ENCODE peak calls at places on chromosomes 16 and 17, in four cellular contexts. T is HL-60, V is GM12878, I is K562. B is an unnamed sample.

GRCh38 chr17:75869282-75870141 is 8.9 kb downstream of the TRIM47 start:
- DNase-seq in T (no peak), V (no peak), I (peak; percentile 24), B (no peak)

GRCh38 chr16:89739383-89739782 is 18.0 kb downstream of the ZNF276 start:
- DNase-seq in T (no peak), V (no peak), I (no peak), B (no peak)

GRCh38 chr17:3641717-3642486 is 5.3 kb downstream of the CTNS start:
- DNase-seq in T (no peak), V (no peak), I (no peak), B (no peak)

GRCh38 chr16:66961065-66961744 is at the start of gene CES3:
- DNase-seq in T (peak; percentile 81), V (no peak), I (peak; percentile 87), B (peak; percentile 66)

GRCh38 chr17:53626286-53626685 is 196.4 kb upstream of the KIF2B start:
- DNase-seq in T (no peak), V (no peak), I (peak; percentile 25), B (no peak)

GRCh38 chr16:2008631-2009301 is 855 bp downstream of the ZNF598 start:
- DNase-seq in T (peak; percentile 65), V (no peak), I (peak; percentile 46), B (no peak)

GRCh38 chr17:45132302-45132568 is at the start of gene PLCD3:
- DNase-seq in T (no peak), V (no peak), I (no peak), B (no peak)

GRCh38 chr16:3106205-3106928 is 6.0 kb upstream of the ZNF205 start:
- DNase-seq in T (peak; percentile 94), V (no peak), I (peak; percentile 98), B (peak; percentile 99)

GRCh38 chr16:87457724-87458423 is 35.0 kb downstream of the ZCCHC14 start:
- DNase-seq in T (no peak), V (peak; percentile 38), I (no peak), B (no peak)

GRCh38 chr17:82298538-82299421 is 18.6 kb downstream of the CD7 start:
- DNase-seq in T (no peak), V (no peak), I (no peak), B (no peak)

GRCh38 chr16:19520861-19521331 is 1.0 kb downstream of the GDE1 start:
- DNase-seq in T (peak; percentile 14), V (peak; percentile 27), I (peak; percentile 74), B (no peak)

GRCh38 chr17:75642221-75643032 is 9.2 kb downstream of the SMIM5 start:
- DNase-seq in T (no peak), V (no peak), I (peak; percentile 51), B (peak; percentile 9)

GRCh38 chr17:49530118-49530517 is 35.0 kb downstream of the NGFR start:
- DNase-seq in T (no peak), V (no peak), I (no peak), B (no peak)

GRCh38 chr16:29107299-29107698 is 122.4 kb downstream of the LAT start:
- DNase-seq in T (no peak), V (no peak), I (peak; percentile 35), B (no peak)

GRCh38 chr17:13518271-13519000 is 83.3 kb downstream of the HS3ST3A1 start:
- DNase-seq in T (no peak), V (no peak), I (peak; percentile 42), B (no peak)

DNA sequence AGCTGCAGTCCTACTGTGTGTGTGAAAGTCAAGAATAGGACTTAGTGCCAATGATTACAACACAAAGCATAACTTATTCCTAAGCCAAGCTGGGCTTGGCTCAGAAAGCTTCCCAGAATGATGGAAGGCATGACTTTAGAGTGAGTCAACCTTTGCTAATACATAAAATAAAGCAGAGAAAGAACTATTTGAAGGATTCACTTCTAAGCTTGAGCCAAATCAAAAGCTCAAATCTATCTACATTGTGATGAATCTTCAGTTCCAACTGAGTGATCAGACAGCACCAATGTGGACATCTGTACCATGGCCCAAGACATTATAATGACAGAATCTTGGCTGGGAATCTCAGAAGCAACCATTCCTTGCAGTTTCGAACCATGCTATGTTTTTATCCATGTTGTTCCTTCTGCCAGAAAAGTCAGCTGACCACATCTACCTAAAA is 41.4 kb downstream of the SMG6 start:
- DNase-seq in T (no peak), V (no peak), I (no peak), B (no peak)
- TF ChIP-seq POLR2AphosphoS5 in T (no peak), V (no peak), I (no peak), B (no peak)

DNA sequence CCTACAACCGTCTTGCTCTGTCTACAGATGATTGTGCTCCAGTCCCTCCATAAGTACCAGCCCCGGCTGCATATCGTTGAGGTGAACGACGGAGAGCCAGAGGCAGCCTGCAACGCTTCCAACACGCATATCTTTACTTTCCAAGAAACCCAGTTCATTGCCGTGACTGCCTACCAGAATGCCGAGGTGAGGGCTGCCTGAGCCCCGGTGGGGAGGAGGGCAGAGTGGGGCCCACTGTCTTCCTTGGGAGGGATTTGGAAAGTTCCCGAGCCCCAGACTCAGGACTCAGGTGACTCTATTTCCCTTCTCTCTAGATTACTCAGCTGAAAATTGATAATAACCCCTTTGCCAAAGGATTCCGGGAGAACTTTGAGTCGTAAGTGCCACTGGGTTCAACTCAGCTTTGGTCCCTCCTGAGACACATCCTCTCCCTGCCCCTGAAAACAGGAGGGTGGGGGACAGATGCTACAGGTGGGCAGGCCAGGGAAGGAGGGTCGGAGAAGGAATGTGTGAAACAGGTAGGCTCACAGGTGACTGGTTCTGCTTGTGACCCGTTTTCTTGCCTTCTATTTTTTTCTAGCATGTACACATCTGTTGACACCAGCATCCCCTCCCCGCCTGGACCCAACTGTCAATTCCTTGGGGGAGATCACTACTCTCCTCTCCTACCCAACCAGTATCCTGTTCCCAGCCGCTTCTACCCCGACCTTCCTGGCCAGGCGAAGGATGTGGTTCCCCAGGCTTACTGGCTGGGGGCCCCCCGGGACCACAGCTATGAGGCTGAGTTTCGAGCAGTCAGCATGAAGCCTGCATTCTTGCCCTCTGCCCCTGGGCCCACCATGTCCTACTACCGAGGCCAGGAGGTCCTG is 11.4 kb downstream of the TBX21 start:
- DNase-seq in T (no peak), V (no peak), I (peak; percentile 7), B (no peak)
- TF ChIP-seq SPI1 in T (no peak), V (no peak), I (no peak), B (no peak)

GRCh38 chr17:17849147-17849820 is 12.5 kb upstream of the SREBF1 start:
- DNase-seq in T (peak; percentile 72), V (peak; percentile 55), I (peak; percentile 49), B (no peak)
- TF ChIP-seq POLR2AphosphoS5 in T (no peak), V (no peak), I (no peak), B (no peak)

DNA sequence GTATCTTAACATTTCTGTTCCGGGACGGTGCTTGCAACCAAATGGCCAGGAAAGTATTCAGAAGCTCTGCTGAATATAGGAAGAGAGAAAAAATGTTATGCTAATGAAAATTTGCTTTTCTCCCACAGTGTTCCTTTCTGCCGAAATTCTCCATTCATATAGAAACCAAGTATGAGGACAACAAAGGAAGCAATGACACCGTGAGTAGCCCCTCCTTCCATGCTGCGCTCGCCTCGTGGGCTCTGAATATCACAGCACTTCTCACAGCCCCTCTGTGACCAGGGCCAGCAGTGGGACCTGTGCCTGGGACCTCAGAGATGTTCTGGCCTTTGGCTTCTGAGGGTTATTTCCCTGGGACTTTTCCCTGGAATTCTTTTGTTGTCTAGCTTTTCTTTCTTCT is 139.7 kb upstream of the NOL11 start:
- DNase-seq in T (no peak), V (peak; percentile 80), I (no peak), B (no peak)
- TF ChIP-seq SPI1 in T (no peak), V (peak; percentile 7), I (no peak), B (no peak)

DNA sequence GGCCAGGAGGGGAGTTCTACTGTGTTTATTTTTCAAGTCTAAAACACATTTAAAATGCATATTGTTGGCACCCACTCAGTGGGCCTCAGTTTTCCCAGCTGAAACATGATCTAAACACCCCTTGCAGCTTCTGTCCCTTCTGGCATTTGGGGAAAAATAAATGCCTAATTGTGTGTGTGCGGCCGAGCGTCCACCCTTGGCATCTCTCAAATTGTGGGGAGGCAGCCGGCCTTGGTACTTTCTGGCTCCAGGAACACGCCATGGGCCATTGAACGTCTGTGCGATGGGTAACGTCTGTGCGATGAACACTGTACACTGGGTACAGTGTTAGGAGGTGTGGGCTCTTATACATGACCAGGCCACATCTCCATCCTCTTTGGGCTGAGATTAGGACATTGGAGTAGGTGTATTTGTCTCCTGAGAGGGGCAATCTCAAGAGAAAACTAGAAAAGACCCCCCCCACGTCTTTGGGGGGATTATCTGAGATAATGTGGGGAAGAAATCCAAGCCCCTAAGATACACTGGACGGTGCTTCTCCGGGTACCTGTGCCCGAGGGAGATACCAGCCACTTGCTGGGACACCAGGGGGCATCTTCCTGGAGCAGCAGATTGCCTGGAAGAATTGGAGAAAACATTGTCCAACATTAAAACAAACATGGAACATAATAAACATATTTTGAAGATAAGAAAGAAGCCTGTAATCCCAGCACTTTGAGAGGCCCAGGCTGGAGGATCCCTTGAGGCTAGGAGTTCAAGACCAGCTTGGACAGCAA is 54.9 kb downstream of the RAB11FIP4 start:
- DNase-seq in T (no peak), V (no peak), I (no peak), B (no peak)
- TF ChIP-seq POLR2AphosphoS5 in T (no peak), V (no peak), I (no peak), B (no peak)

DNA sequence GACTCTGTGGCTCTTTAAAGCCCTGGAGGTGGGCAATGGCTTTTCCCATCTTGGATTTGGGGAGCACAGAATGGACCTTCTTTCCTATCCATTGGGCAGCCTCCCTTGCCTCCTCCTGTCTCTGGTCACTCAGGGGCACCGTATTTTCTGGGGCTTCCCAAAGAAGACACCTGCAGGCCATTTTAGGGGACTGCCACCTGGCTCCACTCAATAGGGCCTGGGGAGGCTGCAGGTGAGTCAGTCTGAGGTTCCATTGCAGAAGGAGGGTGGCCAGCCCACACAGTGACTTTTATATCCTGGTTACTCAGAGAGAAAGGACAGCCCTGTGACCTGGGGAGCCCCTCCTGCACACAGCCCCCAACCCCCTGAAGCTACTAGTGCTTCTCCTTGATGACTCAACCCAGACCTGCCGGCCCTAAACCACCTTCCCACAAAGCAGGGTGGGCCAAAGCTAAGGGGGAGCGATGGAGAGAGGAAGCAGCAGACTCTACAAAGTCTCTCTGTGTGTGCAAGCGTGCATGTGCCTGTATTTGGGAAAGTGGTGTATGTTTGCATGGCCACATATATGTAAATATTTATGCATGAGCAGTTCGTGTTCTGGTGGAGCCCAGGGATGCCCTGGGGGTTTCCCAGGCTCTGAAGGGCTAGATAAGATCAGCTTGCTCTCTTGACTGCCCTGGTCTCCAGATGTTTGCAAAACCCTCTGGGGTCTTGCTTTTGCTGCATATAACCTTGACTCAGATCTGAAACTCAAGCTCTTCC is 5.0 kb downstream of the CX3CL1 start:
- DNase-seq in T (no peak), V (peak; percentile 77), I (no peak), B (peak; percentile 75)
- TF ChIP-seq SPI1 in T (no peak), V (peak; percentile 53), I (no peak), B (peak; percentile 48)